ENCODE peak calls at places on chromosome 18, in six cellular contexts. T is ovary, B is SK-N-SH, E is PC-9, R is cardiac muscle cell, O is body of pancreas. Y is an unnamed sample. For H3K4me1, the result is how much of the 10 kb centered on the place peaks cover.

GRCh38 chr18:11553098-11553940 is 56.1 kb upstream of the SLC35G4 start:
- DNase-seq in T (no peak), B (peak), E (no peak), R (peak), O (peak), Y (peak)

GRCh38 chr18:61531182-61531581 is 198.0 kb downstream of the CDH20 start:
- DNase-seq in B (peak), E (no peak), T (no peak), R (peak), O (peak), Y (no peak)

GRCh38 chr18:73979742-73980141 is 167.9 kb downstream of the FBXO15 start:
- DNase-seq in O (no peak), R (peak), B (no peak), T (no peak), E (peak), Y (no peak)

GRCh38 chr18:45689386-45689785 is 34.6 kb upstream of the SLC14A1 start:
- DNase-seq in T (no peak), O (no peak), B (no peak), E (no peak), R (no peak), Y (no peak)

GRCh38 chr18:40877096-40877495 is 1077.9 kb upstream of the PIK3C3 start:
- DNase-seq in E (no peak), T (no peak), B (no peak), O (no peak), R (peak), Y (no peak)

GRCh38 chr18:21901423-21901822 is 160.8 kb downstream of the MIB1 start:
- DNase-seq in R (no peak), T (no peak), O (no peak), B (no peak), E (no peak), Y (no peak)

GRCh38 chr18:9820719-9821118 is 65.1 kb upstream of the TXNDC2 start:
- DNase-seq in R (no peak), E (no peak), T (no peak), O (no peak), B (no peak), Y (no peak)

GRCh38 chr18:11989174-11989573 is 7.9 kb downstream of the IMPA2 start:
- DNase-seq in O (no peak), T (no peak), R (no peak), B (no peak), E (no peak), Y (no peak)

GRCh38 chr18:72174972-72175649 is 369.0 kb downstream of the CBLN2 start:
- DNase-seq in E (no peak), B (no peak), R (no peak), O (no peak), T (no peak), Y (no peak)

GRCh38 chr18:8501044-8501443 is 108.2 kb upstream of the RAB12 start:
- DNase-seq in R (no peak), E (no peak), O (no peak), T (no peak), B (no peak), Y (no peak)

GRCh38 chr18:69205925-69206324 is 194.8 kb upstream of the DOK6 start:
- DNase-seq in O (no peak), R (no peak), E (no peak), T (no peak), B (no peak), Y (no peak)

GRCh38 chr18:10354241-10354811 is 100.1 kb upstream of the APCDD1 start:
- DNase-seq in O (no peak), T (no peak), E (no peak), R (peak), B (no peak), Y (no peak)

GRCh38 chr18:36284671-36285295 is 12.7 kb upstream of the FHOD3 start:
- DNase-seq in T (no peak), R (peak), B (peak), O (peak), E (peak), Y (peak)

GRCh38 chr18:23238152-23238531 is 102.9 kb downstream of the CABLES1 start:
- DNase-seq in E (no peak), B (no peak), R (peak), T (no peak), O (no peak), Y (peak)
- H3K4me3 ChIP-seq in E (no peak), B (no peak), R (no peak), T (peak), O (no peak), Y (no peak)

DNA sequence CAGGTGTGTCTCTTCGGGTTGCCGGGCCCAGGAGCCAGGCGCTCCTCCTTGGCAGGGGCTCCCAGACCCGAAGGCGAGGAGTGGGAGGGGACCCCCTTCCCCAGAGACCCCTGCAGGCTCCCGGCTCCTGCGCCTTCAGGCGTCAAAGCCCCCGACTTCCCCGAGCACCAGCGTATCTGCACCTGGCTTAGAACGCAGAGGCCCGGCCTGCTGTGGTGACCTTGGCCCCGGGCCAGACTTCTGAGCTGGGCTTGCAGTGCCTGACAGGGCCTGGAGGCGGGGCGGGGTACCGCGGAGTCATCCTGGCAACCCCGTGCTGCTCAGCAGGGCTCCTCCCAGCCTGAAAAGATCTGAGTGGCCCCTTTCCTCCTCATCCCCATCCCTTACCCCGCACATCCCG is 27.0 kb downstream of the SKA1 start:
- DNase-seq in E (peak), T (peak), B (peak), R (peak), O (peak), Y (peak)
- H3K4me1 ChIP-seq in E (under half), T (under half), B (under half), R (under half), O (under half), Y (under half)

GRCh38 chr18:31875301-31875700 is 67.6 kb downstream of the TRAPPC8 start:
- DNase-seq in E (no peak), T (no peak), B (no peak), O (no peak), R (no peak), Y (no peak)

GRCh38 chr18:31876707-31877106 is 66.2 kb downstream of the TRAPPC8 start:
- DNase-seq in O (no peak), T (no peak), B (no peak), R (no peak), E (no peak), Y (no peak)

GRCh38 chr18:31877900-31878299 is 65.0 kb downstream of the TRAPPC8 start:
- DNase-seq in O (no peak), R (no peak), E (no peak), B (no peak), T (no peak), Y (no peak)

GRCh38 chr18:31880186-31880898 is 62.6 kb downstream of the TRAPPC8 start:
- DNase-seq in E (no peak), R (no peak), T (no peak), O (no peak), B (no peak), Y (no peak)

DNA sequence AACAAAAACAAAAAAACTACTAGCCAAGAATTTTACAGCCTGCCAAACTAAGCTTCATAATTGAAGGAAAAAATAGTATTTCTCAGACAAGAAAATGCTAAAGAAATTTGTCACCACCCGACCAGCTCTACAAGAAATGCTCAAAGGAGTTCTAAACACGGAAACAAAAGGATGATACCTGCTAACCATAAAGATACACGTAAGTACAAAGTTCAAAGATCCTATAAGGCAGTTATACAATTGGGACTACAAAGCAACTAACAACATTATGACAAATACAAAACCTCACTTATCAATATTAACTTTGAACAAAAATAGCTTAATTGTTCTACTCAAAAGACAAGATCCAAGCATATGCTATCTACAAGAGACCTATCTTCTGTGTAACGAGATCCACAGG is 64.6 kb downstream of the TRAPPC8 start:
- DNase-seq in T (no peak), O (no peak), R (no peak), B (no peak), E (no peak), Y (no peak)
- H3K4me3 ChIP-seq in T (no peak), O (no peak), R (no peak), B (no peak), E (no peak), Y (no peak)

GRCh38 chr18:77135339-77136075 is 2.9 kb upstream of the MBP start:
- DNase-seq in O (no peak), T (no peak), R (no peak), E (no peak), B (no peak), Y (no peak)

GRCh38 chr18:77134611-77135010 is 2.0 kb upstream of the MBP start:
- DNase-seq in O (no peak), E (no peak), T (no peak), B (no peak), R (no peak), Y (no peak)

GRCh38 chr18:77132369-77133050 is at the start of gene MBP:
- DNase-seq in B (peak), O (peak), E (peak), T (peak), R (no peak), Y (peak)

GRCh38 chr18:77133051-77133919 is 702 bp upstream of the MBP start:
- DNase-seq in B (no peak), O (peak), E (no peak), R (no peak), T (peak), Y (peak)

GRCh38 chr18:77133920-77134496 is 1.4 kb upstream of the MBP start:
- DNase-seq in E (no peak), B (peak), O (no peak), T (no peak), R (no peak), Y (peak)
- H3K4me1 ChIP-seq in E (under half), B (under half), O (under half), T (under half), R (under half), Y (under half)

GRCh38 chr18:26228562-26229260 is 2.5 kb downstream of the TAF4B start:
- DNase-seq in O (no peak), B (no peak), E (no peak), R (no peak), T (no peak), Y (no peak)
- H3K4me3 ChIP-seq in O (no peak), B (no peak), E (peak), R (no peak), T (no peak), Y (no peak)

GRCh38 chr18:48781990-48782368 is 168.8 kb downstream of the SMAD7 start:
- DNase-seq in T (no peak), O (no peak), E (no peak), R (no peak), B (peak), Y (no peak)
- H3K4me1 ChIP-seq in T (under half), O (under half), E (under half), R (half or more), B (half or more), Y (half or more)

Y was measured in testis.